ENCODE peak calls at places on chromosomes 16 and 17, in nine cellular contexts. K, I, X, T, O, J, D, G and U are unnamed samples.

GRCh38 chr16:3542153-3542550 is 35.1 kb downstream of the NLRC3 start:
- DNase-seq in K (no peak), D (no peak), X (peak; percentile 37), I (no peak), J (no peak), T (no peak), O (no peak), G (no peak), U (no peak)

GRCh38 chr16:86883583-86884188 is 305.3 kb downstream of the FOXL1 start:
- DNase-seq in G (no peak), K (no peak), I (no peak), J (no peak), X (peak; percentile 47), T (no peak), O (no peak), D (no peak), U (no peak)

GRCh38 chr17:76843703-76844484 is 24.3 kb upstream of the MGAT5B start:
- DNase-seq in K (no peak), G (no peak), X (no peak), I (no peak), T (no peak), O (no peak), D (no peak), J (no peak), U (no peak)

GRCh38 chr17:73268582-73269328 is 7.1 kb upstream of the CPSF4L start:
- DNase-seq in G (no peak), K (no peak), J (no peak), I (no peak), D (no peak), O (no peak), T (no peak), X (no peak), U (no peak)

GRCh38 chr17:45700171-45701090 is 83.7 kb upstream of the CRHR1 start:
- DNase-seq in G (no peak), I (no peak), O (no peak), K (no peak), D (no peak), J (no peak), X (no peak), T (no peak), U (no peak)

GRCh38 chr17:19368119-19368660 is 5.7 kb upstream of the B9D1 start:
- DNase-seq in G (no peak), T (no peak), J (no peak), K (no peak), X (no peak), I (no peak), D (no peak), O (no peak), U (no peak)

GRCh38 chr17:63480826-63481487 is 4.1 kb downstream of the ACE start:
- DNase-seq in X (no peak), I (no peak), G (no peak), J (no peak), O (no peak), T (no peak), K (no peak), D (no peak), U (no peak)

GRCh38 chr16:16120044-16120381 is 103.3 kb downstream of the ABCC6 start:
- DNase-seq in K (no peak), D (no peak), T (no peak), X (no peak), O (no peak), I (no peak), J (no peak), G (no peak), U (no peak)

GRCh38 chr17:76161113-76161512 is 20.1 kb upstream of the FOXJ1 start:
- DNase-seq in D (no peak), J (no peak), I (no peak), G (no peak), O (no peak), T (no peak), K (no peak), X (no peak), U (no peak)

GRCh38 chr17:2385240-2386202 is 15.3 kb downstream of the MNT start:
- DNase-seq in X (no peak), O (no peak), D (no peak), K (no peak), I (no peak), G (no peak), J (no peak), T (no peak), U (no peak)

GRCh38 chr17:19948100-19948943 is 29.3 kb downstream of the AKAP10 start:
- DNase-seq in G (no peak), I (no peak), O (no peak), X (no peak), K (no peak), J (no peak), D (no peak), T (no peak), U (no peak)

GRCh38 chr17:56939869-56940484 is 20.9 kb downstream of the COIL start:
- DNase-seq in D (no peak), T (peak; percentile 20), K (no peak), G (peak; percentile 45), X (no peak), J (no peak), I (no peak), O (no peak), U (no peak)

GRCh38 chr16:57600048-57600835 is 28.2 kb upstream of the ADGRG1 start:
- DNase-seq in K (peak; percentile 33), I (no peak), T (no peak), G (no peak), X (peak; percentile 84), D (no peak), J (peak; percentile 62), O (no peak), U (no peak)
- H3K4me3 ChIP-seq in K (no peak overlapping the region), I (no peak overlapping the region), T (no peak overlapping the region), G (no peak overlapping the region), X (no peak overlapping the region), D (no peak overlapping the region), J (no peak overlapping the region), O (no peak overlapping the region), U (no peak overlapping the region)

GRCh38 chr16:77912617-77913016 is 109.7 kb upstream of the CLEC3A start:
- DNase-seq in I (no peak), K (no peak), D (no peak), J (no peak), T (no peak), G (no peak), O (no peak), X (no peak), U (no peak)
- TF ChIP-seq CTCF in I (no peak), K (no peak), D (no peak), J (no peak), T (no peak), G (no peak), O (no peak), X (no peak), U (no peak)

GRCh38 chr17:82333279-82334171 is at the start of gene SECTM1:
- DNase-seq in D (peak; percentile 66), X (peak; percentile 78), G (no peak), T (no peak), J (peak; percentile 60), K (peak; percentile 59), O (no peak), I (no peak), U (no peak)

GRCh38 chr17:82332669-82333278 is 792 bp downstream of the SECTM1 start:
- DNase-seq in X (peak; percentile 77), J (peak; percentile 67), G (no peak), D (peak; percentile 48), O (peak; percentile 35), K (no peak), T (no peak), I (peak; percentile 36), U (no peak)

GRCh38 chr17:82329683-82330321 is 3.8 kb downstream of the SECTM1 start:
- DNase-seq in J (no peak), T (no peak), G (no peak), X (peak; percentile 62), I (no peak), O (no peak), K (no peak), D (no peak), U (no peak)

GRCh38 chr17:82330322-82331239 is 3.0 kb downstream of the SECTM1 start:
- DNase-seq in G (no peak), O (no peak), K (no peak), D (no peak), X (peak; percentile 72), I (no peak), J (no peak), T (peak; percentile 30), U (no peak)

GRCh38 chr17:82331345-82331939 is 2.1 kb downstream of the SECTM1 start:
- DNase-seq in K (no peak), T (no peak), D (no peak), J (no peak), X (peak; percentile 62), G (no peak), I (no peak), O (no peak), U (no peak)
- H3K4me3 ChIP-seq in K (no peak overlapping the region), T (no peak overlapping the region), D (no peak overlapping the region), J (no peak overlapping the region), X (no peak overlapping the region), G (no peak overlapping the region), I (no peak overlapping the region), O (no peak overlapping the region), U (no peak overlapping the region)

DNA sequence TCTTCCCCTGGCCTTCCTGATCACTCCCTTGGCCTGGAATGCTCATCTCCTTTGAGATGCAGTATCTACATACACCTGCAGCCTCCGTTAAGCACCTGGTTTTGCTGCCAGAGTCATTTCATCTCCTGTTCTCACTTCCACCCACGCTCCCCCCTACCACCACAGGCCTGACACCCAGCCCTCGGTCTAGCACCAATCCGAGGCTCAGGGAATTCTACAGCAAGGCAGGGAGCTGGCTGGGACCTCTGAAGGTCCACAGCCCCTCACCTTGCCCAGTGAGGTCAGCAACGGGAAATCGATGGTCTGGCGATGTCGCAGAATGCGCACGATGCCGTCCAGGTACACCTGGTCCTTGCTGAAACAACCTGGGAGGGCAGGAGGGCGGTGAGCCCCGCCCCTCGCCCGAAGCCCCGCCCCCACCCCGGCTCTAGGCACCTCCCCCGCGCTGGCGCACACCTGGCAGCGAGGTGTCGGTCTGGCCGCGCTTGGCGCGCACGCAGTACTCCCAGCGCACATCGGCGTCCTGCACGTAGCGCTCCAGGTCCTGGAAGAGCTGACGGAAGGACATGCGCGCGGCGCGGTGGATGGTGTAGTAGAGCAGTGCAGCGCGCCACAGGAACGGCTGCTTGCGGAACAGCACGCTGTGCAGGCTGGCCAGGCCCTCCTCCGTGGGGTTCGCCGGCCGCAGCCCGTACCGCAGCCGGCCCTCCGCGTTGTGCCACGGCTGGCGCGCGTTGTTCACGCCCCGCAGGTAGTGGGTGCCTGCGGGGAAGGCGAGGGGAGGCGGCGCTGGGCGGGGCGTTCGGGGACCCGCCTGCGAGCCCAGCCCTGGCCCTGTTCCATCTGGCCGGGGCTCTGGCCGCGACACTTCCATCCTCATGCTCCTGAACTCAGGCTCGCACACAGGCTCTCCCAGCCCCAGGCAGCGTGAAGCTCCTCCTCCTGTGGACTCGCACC is 5.7 kb downstream of the MATCAP1 start:
- DNase-seq in I (no peak), D (peak; percentile 60), T (no peak), G (no peak), O (no peak), X (peak; percentile 93), K (no peak), J (peak; percentile 83), U (no peak)
- TF ChIP-seq CTCF in I (no peak), D (peak; percentile 35), T (no peak), G (no peak), O (peak; percentile 8), X (peak; percentile 7), K (no peak), J (no peak), U (no peak)